ENCODE peak calls at places on chromosome 3, in seven cellular contexts. M, O, R, N, L, J and D are unnamed samples.

GRCh38 chr3:39150170-39150802 is 3.1 kb downstream of the CSRNP1 start:
- DNase-seq in M (no peak), L (no peak), N (peak), R (no peak), O (no peak), J (no peak), D (no peak)

GRCh38 chr3:134201201-134202130 is 49.2 kb downstream of the RYK start:
- DNase-seq in O (peak), N (no peak), R (no peak), L (no peak), M (no peak), J (no peak), D (no peak)

GRCh38 chr3:194395201-194395600 is 3.9 kb downstream of the GP5 start:
- DNase-seq in L (peak), O (peak), M (no peak), J (no peak), N (no peak), R (no peak), D (no peak)

GRCh38 chr3:59273976-59274375 is 224.2 kb upstream of the CFAP20DC start:
- DNase-seq in M (no peak), J (no peak), O (no peak), L (no peak), R (no peak), N (no peak), D (no peak)

GRCh38 chr3:16589867-16590624 is 15.2 kb downstream of the DAZL start:
- DNase-seq in M (no peak), O (no peak), R (no peak), N (no peak), L (no peak), J (no peak), D (no peak)

GRCh38 chr3:42116466-42116865 is 25.3 kb downstream of the TRAK1 start:
- DNase-seq in J (no peak), M (no peak), R (no peak), L (no peak), O (no peak), N (no peak), D (no peak)

GRCh38 chr3:186241910-186242821 is 119.9 kb downstream of the DGKG start:
- DNase-seq in J (peak), L (no peak), R (no peak), N (no peak), M (peak), O (peak), D (peak)

GRCh38 chr3:37272743-37273142 is 98.4 kb upstream of the LRRFIP2 start:
- DNase-seq in N (no peak), R (no peak), L (no peak), J (no peak), M (no peak), O (no peak), D (no peak)

GRCh38 chr3:195612075-195612800 is 28.5 kb upstream of the APOD start:
- DNase-seq in N (no peak), J (no peak), L (no peak), O (no peak), M (peak), R (no peak), D (peak)

GRCh38 chr3:195148553-195148952 is 122.4 kb downstream of the XXYLT1 start:
- DNase-seq in J (no peak), N (no peak), O (no peak), R (no peak), M (no peak), L (no peak), D (no peak)